ENCODE peak calls at places on chromosomes 7 and 10, in ten cellular contexts. U, P, J, K, X, V, I, D, C and N are unnamed samples.

GRCh38 chr7:2609001-2609411 is 22.8 kb upstream of the TTYH3 start:
- DNase-seq in U (no peak), P (no peak), J (no peak), K (no peak), X (peak; percentile 20), V (peak; percentile 16), I (no peak), D (peak; percentile 56), C (no peak), N (peak; percentile 75)

GRCh38 chr7:11120675-11121220 is 147.1 kb downstream of the PHF14 start:
- DNase-seq in U (no peak), P (no peak), J (no peak), K (no peak), X (no peak), V (no peak), I (no peak), D (no peak), C (no peak), N (no peak)

GRCh38 chr7:132380065-132380464 is 196.2 kb downstream of the PLXNA4 start:
- DNase-seq in U (no peak), P (no peak), J (no peak), K (peak; percentile 62), X (peak; percentile 76), V (no peak), I (peak; percentile 68), D (peak; percentile 42), C (no peak), N (no peak)

GRCh38 chr10:86357676-86358075 is 8.9 kb downstream of the GRID1 start:
- DNase-seq in U (no peak), P (no peak), J (no peak), K (no peak), X (no peak), V (no peak), I (no peak), D (no peak), C (peak; percentile 29), N (no peak)

GRCh38 chr7:135334830-135335543 is 101.3 kb downstream of the STRA8 start:
- DNase-seq in U (no peak), P (no peak), J (no peak), K (no peak), X (no peak), V (no peak), I (no peak), D (no peak), C (no peak), N (no peak)

GRCh38 chr10:28797904-28798371 is 120.6 kb downstream of the BAMBI start:
- DNase-seq in U (no peak), P (no peak), J (no peak), K (no peak), X (no peak), V (no peak), I (no peak), D (no peak), C (no peak), N (no peak)

GRCh38 chr7:35004531-35005096 is 32.7 kb downstream of the DPY19L1 start:
- DNase-seq in U (no peak), P (peak; percentile 40), J (no peak), K (no peak), X (no peak), V (peak; percentile 71), I (no peak), D (no peak), C (no peak), N (no peak)

GRCh38 chr10:132724436-132724835 is 61.5 kb downstream of the NKX6-2 start:
- DNase-seq in U (no peak), P (no peak), J (no peak), K (no peak), X (no peak), V (no peak), I (no peak), D (no peak), C (no peak), N (no peak)

GRCh38 chr10:72079356-72079755 is 9.0 kb downstream of the SPOCK2 start:
- DNase-seq in U (peak; percentile 71), P (no peak), J (no peak), K (no peak), X (no peak), V (no peak), I (no peak), D (no peak), C (no peak), N (no peak)

GRCh38 chr10:115084434-115084833 is 8.7 kb upstream of the ATRNL1 start:
- DNase-seq in U (no peak), P (no peak), J (no peak), K (no peak), X (no peak), V (no peak), I (no peak), D (no peak), C (no peak), N (no peak)

GRCh38 chr10:112307631-112308502 is 24.7 kb downstream of the TECTB start:
- DNase-seq in U (peak; percentile 10), P (peak; percentile 8), J (peak; percentile 24), K (no peak), X (peak; percentile 65), V (peak; percentile 59), I (peak; percentile 33), D (peak; percentile 74), C (peak; percentile 59), N (no peak)

GRCh38 chr7:117152213-117153007 is 170.4 kb downstream of the WNT2 start:
- DNase-seq in U (no peak), P (no peak), J (no peak), K (no peak), X (peak; percentile 82), V (no peak), I (no peak), D (peak; percentile 55), C (no peak), N (no peak)

GRCh38 chr10:21292763-21293517 is 232.5 kb downstream of the SKIDA1 start:
- DNase-seq in U (no peak), P (peak; percentile 77), J (peak; percentile 64), K (peak; percentile 63), X (peak; percentile 2), V (peak; percentile 95), I (peak; percentile 72), D (peak; percentile 72), C (no peak), N (peak; percentile 85)

GRCh38 chr7:55641273-55641691 is 69.0 kb upstream of the VOPP1 start:
- DNase-seq in U (peak; percentile 59), P (peak; percentile 62), J (no peak), K (peak; percentile 27), X (peak; percentile 69), V (peak; percentile 77), I (peak; percentile 30), D (peak; percentile 74), C (no peak), N (no peak)

GRCh38 chr7:150800576-150801241 is at the start of gene TMEM176A:
- DNase-seq in U (peak; percentile 12), P (no peak), J (no peak), K (peak; percentile 67), X (peak; percentile 57), V (no peak), I (peak; percentile 62), D (no peak), C (peak; percentile 67), N (no peak)

GRCh38 chr10:35925511-35925910 is 283.4 kb upstream of the FZD8 start:
- DNase-seq in U (no peak), P (no peak), J (no peak), K (no peak), X (no peak), V (no peak), I (no peak), D (no peak), C (no peak), N (no peak)

GRCh38 chr7:100011516-100011915 is 3.9 kb upstream of the ZKSCAN1 start:
- DNase-seq in U (no peak), P (no peak), J (no peak), K (no peak), X (no peak), V (no peak), I (no peak), D (no peak), C (no peak), N (no peak)
- H3K4me1 ChIP-seq in U (peaks cover 15% of the 10 kb centered on the region), P (peaks cover 9% of the 10 kb centered on the region), J (peaks cover 1% of the 10 kb centered on the region), K (peaks cover under 1% of the 10 kb centered on the region), X (no peaks in the 10 kb centered on the region), V (peaks cover 32% of the 10 kb centered on the region), I (peaks cover under 1% of the 10 kb centered on the region), D (peaks cover under 1% of the 10 kb centered on the region), C (peaks cover 5% of the 10 kb centered on the region), N (no peaks in the 10 kb centered on the region)

DNA sequence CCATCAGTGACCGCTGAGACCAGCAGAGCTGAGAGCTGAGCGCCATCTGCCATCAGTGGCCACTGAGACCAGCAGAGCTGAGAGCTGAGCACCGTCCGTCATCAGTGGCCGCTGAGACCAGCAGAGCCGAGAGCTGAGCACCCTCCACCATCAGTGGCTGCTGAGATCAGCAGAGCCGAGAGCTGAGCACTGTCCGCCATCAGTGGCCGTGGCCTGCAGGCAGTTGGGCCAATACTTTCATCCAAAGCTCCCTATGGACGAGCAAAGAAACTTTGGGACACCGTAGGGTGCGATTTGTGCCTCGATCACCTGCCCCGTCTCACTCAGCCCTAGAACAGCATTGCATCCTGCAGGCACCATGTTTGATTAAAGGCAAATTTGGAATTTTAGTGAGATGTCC is 265.8 kb downstream of the DNAJB6 start:
- DNase-seq in U (no peak), P (no peak), J (no peak), K (no peak), X (no peak), V (no peak), I (no peak), D (no peak), C (no peak), N (peak; percentile 49)
- H3K9me3 ChIP-seq in U (no peaks in the 10 kb centered on the region), P (no peaks in the 10 kb centered on the region), J (no peaks in the 10 kb centered on the region), K (no peaks in the 10 kb centered on the region), X (no peaks in the 10 kb centered on the region), V (no peaks in the 10 kb centered on the region), I (no peaks in the 10 kb centered on the region), D (no peaks in the 10 kb centered on the region), C (no peaks in the 10 kb centered on the region), N (no peaks in the 10 kb centered on the region)

DNA sequence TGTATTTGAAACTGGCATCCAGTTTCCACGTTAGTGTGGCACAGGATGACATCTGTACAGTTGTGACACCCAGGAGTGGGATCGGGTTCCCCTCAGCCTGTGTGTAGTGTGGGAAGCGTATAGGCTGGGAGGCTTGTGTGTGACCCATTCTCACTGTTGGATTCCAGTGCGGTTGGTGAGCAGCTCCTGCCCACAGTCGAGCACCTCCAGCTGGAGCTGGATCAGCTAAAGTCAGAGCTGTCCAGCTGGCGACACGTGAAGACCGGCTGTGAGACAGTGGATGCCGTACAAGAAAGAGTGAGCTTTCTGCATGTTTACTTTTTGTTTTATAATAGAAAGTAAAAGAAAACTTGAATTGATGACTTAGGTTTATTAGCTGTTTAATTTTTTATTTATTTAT is 18.7 kb upstream of the GET4 start:
- DNase-seq in U (no peak), P (no peak), J (no peak), K (no peak), X (no peak), V (no peak), I (no peak), D (no peak), C (no peak), N (no peak)
- H3K36me3 ChIP-seq in U (peaks cover 63% of the 10 kb centered on the region), P (peaks cover 55% of the 10 kb centered on the region), J (peaks cover 11% of the 10 kb centered on the region), K (no peaks in the 10 kb centered on the region), X (peaks cover 33% of the 10 kb centered on the region), V (peaks cover 28% of the 10 kb centered on the region), I (peaks cover 100% of the 10 kb centered on the region), D (peaks cover 80% of the 10 kb centered on the region), C (peaks cover 14% of the 10 kb centered on the region), N (peaks cover 26% of the 10 kb centered on the region)

DNA sequence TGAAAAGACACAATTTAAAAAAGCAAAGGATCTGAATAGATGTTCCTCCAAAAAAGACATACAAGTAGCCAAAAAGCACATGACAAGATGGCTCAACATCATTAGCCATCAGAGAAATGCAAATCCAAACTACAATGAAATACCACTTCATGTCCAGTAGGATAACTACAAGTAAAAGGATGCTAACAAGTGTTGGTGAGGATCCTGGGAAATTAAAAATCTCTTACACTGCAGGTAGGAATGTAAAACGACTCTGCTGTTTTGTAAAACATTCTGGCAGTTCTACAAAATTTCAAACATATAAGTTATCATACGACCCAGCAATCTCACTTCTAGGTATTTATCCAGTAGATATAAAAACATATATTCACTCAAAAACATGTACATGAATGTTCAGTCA is 161.3 kb downstream of the SRPK2 start:
- DNase-seq in U (no peak), P (no peak), J (no peak), K (no peak), X (no peak), V (no peak), I (no peak), D (no peak), C (no peak), N (no peak)
- H3K4me1 ChIP-seq in U (peaks cover 11% of the 10 kb centered on the region), P (peaks cover 12% of the 10 kb centered on the region), J (peaks cover 23% of the 10 kb centered on the region), K (peaks cover 5% of the 10 kb centered on the region), X (no peaks in the 10 kb centered on the region), V (peaks cover 20% of the 10 kb centered on the region), I (no peaks in the 10 kb centered on the region), D (no peaks in the 10 kb centered on the region), C (peaks cover 4% of the 10 kb centered on the region), N (no peaks in the 10 kb centered on the region)